ENCODE peak calls at places on chromosomes 1 and 21, in five cellular contexts. One of them, this sample, is unnamed.

GRCh38 chr1:238789916-238790667 is 596.3 kb upstream of the CHRM3 start:
- DNase-seq in neural progenitor cell: no peak
- DNase-seq in fibroblast of mammary gland: no peak
- DNase-seq in lower lobe of right lung: no peak
- DNase-seq in Calu3: no peak
- DNase-seq in this sample: no peak

GRCh38 chr1:30539856-30540243 is 183.5 kb downstream of the MATN1 start:
- DNase-seq in neural progenitor cell: no peak
- DNase-seq in fibroblast of mammary gland: no peak
- DNase-seq in lower lobe of right lung: no peak
- DNase-seq in Calu3: no peak
- DNase-seq in this sample: peak

GRCh38 chr1:27235827-27236226 is 1.4 kb downstream of the WDTC1 start:
- DNase-seq in neural progenitor cell: peak
- DNase-seq in fibroblast of mammary gland: peak
- DNase-seq in lower lobe of right lung: no peak
- DNase-seq in Calu3: no peak
- DNase-seq in this sample: no peak

GRCh38 chr21:14308234-14308633 is 74.7 kb downstream of the HSPA13 start:
- DNase-seq in neural progenitor cell: no peak
- DNase-seq in fibroblast of mammary gland: no peak
- DNase-seq in lower lobe of right lung: no peak
- DNase-seq in Calu3: no peak
- DNase-seq in this sample: no peak

GRCh38 chr1:10688409-10688786 is 108.0 kb downstream of the CASZ1 start:
- DNase-seq in neural progenitor cell: no peak
- DNase-seq in fibroblast of mammary gland: no peak
- DNase-seq in lower lobe of right lung: no peak
- DNase-seq in Calu3: no peak
- DNase-seq in this sample: no peak

GRCh38 chr21:45579383-45580180 is 37.3 kb upstream of the SLC19A1 start:
- DNase-seq in neural progenitor cell: no peak
- DNase-seq in fibroblast of mammary gland: no peak
- DNase-seq in lower lobe of right lung: peak
- DNase-seq in Calu3: no peak
- DNase-seq in this sample: peak

GRCh38 chr1:89539135-89539534 is 14.5 kb downstream of the LRRC8B start:
- DNase-seq in neural progenitor cell: no peak
- DNase-seq in fibroblast of mammary gland: no peak
- DNase-seq in lower lobe of right lung: no peak
- DNase-seq in Calu3: no peak
- DNase-seq in this sample: no peak

GRCh38 chr1:53617382-53618217 is 121.4 kb downstream of the GLIS1 start:
- DNase-seq in neural progenitor cell: no peak
- DNase-seq in fibroblast of mammary gland: peak
- DNase-seq in lower lobe of right lung: no peak
- DNase-seq in Calu3: no peak
- DNase-seq in this sample: peak

GRCh38 chr1:19458815-19459417 is 26.4 kb downstream of the CAPZB start:
- DNase-seq in neural progenitor cell: no peak
- DNase-seq in fibroblast of mammary gland: no peak
- DNase-seq in lower lobe of right lung: no peak
- DNase-seq in Calu3: no peak
- DNase-seq in this sample: no peak

GRCh38 chr1:15952317-15953258 is 23.3 kb downstream of the ZBTB17 start:
- DNase-seq in neural progenitor cell: peak
- DNase-seq in fibroblast of mammary gland: peak
- DNase-seq in lower lobe of right lung: no peak
- DNase-seq in Calu3: no peak
- DNase-seq in this sample: peak

GRCh38 chr1:227372662-227373061 is 54.4 kb upstream of the CDC42BPA start:
- DNase-seq in neural progenitor cell: no peak
- DNase-seq in fibroblast of mammary gland: peak
- DNase-seq in lower lobe of right lung: no peak
- DNase-seq in Calu3: peak
- DNase-seq in this sample: no peak

GRCh38 chr1:147264158-147264768 is 21.8 kb downstream of the CHD1L start:
- DNase-seq in neural progenitor cell: no peak
- DNase-seq in fibroblast of mammary gland: peak
- DNase-seq in lower lobe of right lung: no peak
- DNase-seq in Calu3: no peak
- DNase-seq in this sample: no peak

GRCh38 chr1:64231153-64231552 is 27.7 kb downstream of the UBE2U start:
- DNase-seq in neural progenitor cell: no peak
- DNase-seq in fibroblast of mammary gland: peak
- DNase-seq in lower lobe of right lung: no peak
- DNase-seq in Calu3: no peak
- DNase-seq in this sample: no peak

GRCh38 chr1:109978761-109979488 is 5.6 kb upstream of the AHCYL1 start:
- DNase-seq in neural progenitor cell: no peak
- DNase-seq in fibroblast of mammary gland: no peak
- DNase-seq in lower lobe of right lung: no peak
- DNase-seq in Calu3: no peak
- DNase-seq in this sample: no peak

GRCh38 chr1:38788285-38788684 is 71.3 kb downstream of the RRAGC start:
- DNase-seq in neural progenitor cell: peak
- DNase-seq in fibroblast of mammary gland: no peak
- DNase-seq in lower lobe of right lung: no peak
- DNase-seq in Calu3: no peak
- DNase-seq in this sample: no peak

GRCh38 chr1:111032295-111032897 is 68.7 kb upstream of the LRIF1 start:
- DNase-seq in neural progenitor cell: peak
- DNase-seq in fibroblast of mammary gland: peak
- DNase-seq in lower lobe of right lung: no peak
- DNase-seq in Calu3: peak
- DNase-seq in this sample: no peak

GRCh38 chr1:110152133-110152785 is 2.0 kb downstream of the SLC6A17 start:
- DNase-seq in neural progenitor cell: no peak
- DNase-seq in fibroblast of mammary gland: peak
- DNase-seq in lower lobe of right lung: no peak
- DNase-seq in Calu3: no peak
- DNase-seq in this sample: no peak

GRCh38 chr1:38919075-38919474 is 22.6 kb downstream of the RHBDL2 start:
- DNase-seq in neural progenitor cell: no peak
- DNase-seq in fibroblast of mammary gland: no peak
- DNase-seq in lower lobe of right lung: no peak
- DNase-seq in Calu3: no peak
- DNase-seq in this sample: no peak

GRCh38 chr1:231973840-231974239 is 347.2 kb downstream of the DISC1 start:
- DNase-seq in neural progenitor cell: no peak
- DNase-seq in fibroblast of mammary gland: peak
- DNase-seq in lower lobe of right lung: no peak
- DNase-seq in Calu3: no peak
- DNase-seq in this sample: no peak

GRCh38 chr21:42614391-42614790 is 39.0 kb upstream of the PDE9A start:
- DNase-seq in neural progenitor cell: no peak
- DNase-seq in fibroblast of mammary gland: no peak
- DNase-seq in lower lobe of right lung: no peak
- DNase-seq in Calu3: no peak
- DNase-seq in this sample: no peak

GRCh38 chr1:37995773-37996379 is 6.1 kb upstream of the SF3A3 start:
- DNase-seq in neural progenitor cell: peak
- DNase-seq in fibroblast of mammary gland: peak
- DNase-seq in lower lobe of right lung: peak
- DNase-seq in Calu3: no peak
- DNase-seq in this sample: no peak

GRCh38 chr1:4395676-4396075 is 258.7 kb upstream of the AJAP1 start:
- DNase-seq in neural progenitor cell: no peak
- DNase-seq in fibroblast of mammary gland: no peak
- DNase-seq in lower lobe of right lung: no peak
- DNase-seq in Calu3: no peak
- DNase-seq in this sample: no peak

GRCh38 chr1:119744598-119744942 is 24.1 kb downstream of the HMGCS2 start:
- DNase-seq in neural progenitor cell: no peak
- DNase-seq in fibroblast of mammary gland: no peak
- DNase-seq in lower lobe of right lung: no peak
- DNase-seq in Calu3: no peak
- DNase-seq in this sample: no peak

GRCh38 chr1:223141021-223141420 is 2.0 kb downstream of the TLR5 start:
- DNase-seq in neural progenitor cell: peak
- DNase-seq in fibroblast of mammary gland: no peak
- DNase-seq in lower lobe of right lung: no peak
- DNase-seq in Calu3: peak
- DNase-seq in this sample: no peak

GRCh38 chr1:10339036-10339567 is 59.8 kb upstream of the PGD start:
- DNase-seq in neural progenitor cell: no peak
- DNase-seq in fibroblast of mammary gland: no peak
- DNase-seq in lower lobe of right lung: no peak
- DNase-seq in Calu3: no peak
- DNase-seq in this sample: no peak

GRCh38 chr1:192080671-192081070 is 77.6 kb upstream of the RGS18 start:
- DNase-seq in neural progenitor cell: no peak
- DNase-seq in fibroblast of mammary gland: no peak
- DNase-seq in lower lobe of right lung: no peak
- DNase-seq in Calu3: no peak
- DNase-seq in this sample: no peak

GRCh38 chr1:72283204-72284083 is 1.1 kb upstream of the NEGR1 start:
- DNase-seq in neural progenitor cell: peak
- DNase-seq in fibroblast of mammary gland: peak
- DNase-seq in lower lobe of right lung: peak
- DNase-seq in Calu3: peak
- DNase-seq in this sample: peak

GRCh38 chr1:209883341-209883971 is 54.6 kb upstream of the SYT14 start:
- DNase-seq in neural progenitor cell: peak
- DNase-seq in fibroblast of mammary gland: peak
- DNase-seq in lower lobe of right lung: no peak
- DNase-seq in Calu3: no peak
- DNase-seq in this sample: no peak
- TF ChIP-seq CTCF in neural progenitor cell: no peak
- TF ChIP-seq CTCF in fibroblast of mammary gland: no peak
- TF ChIP-seq CTCF in lower lobe of right lung: no peak
- TF ChIP-seq CTCF in Calu3: no peak
- TF ChIP-seq CTCF in this sample: peak

GRCh38 chr21:36319767-36320420 is at the start of gene MORC3:
- DNase-seq in neural progenitor cell: peak
- DNase-seq in fibroblast of mammary gland: peak
- DNase-seq in lower lobe of right lung: peak
- DNase-seq in Calu3: peak
- DNase-seq in this sample: peak

GRCh38 chr21:36321325-36322082 is 1.5 kb downstream of the MORC3 start:
- DNase-seq in neural progenitor cell: peak
- DNase-seq in fibroblast of mammary gland: peak
- DNase-seq in lower lobe of right lung: no peak
- DNase-seq in Calu3: no peak
- DNase-seq in this sample: no peak

GRCh38 chr21:36322083-36322424 is 2.1 kb downstream of the MORC3 start:
- DNase-seq in neural progenitor cell: no peak
- DNase-seq in fibroblast of mammary gland: no peak
- DNase-seq in lower lobe of right lung: no peak
- DNase-seq in Calu3: no peak
- DNase-seq in this sample: no peak

GRCh38 chr21:36323032-36323431 is 3.0 kb downstream of the MORC3 start:
- DNase-seq in neural progenitor cell: no peak
- DNase-seq in fibroblast of mammary gland: peak
- DNase-seq in lower lobe of right lung: no peak
- DNase-seq in Calu3: no peak
- DNase-seq in this sample: no peak

GRCh38 chr21:36320421-36321324 is 676 bp downstream of the MORC3 start:
- DNase-seq in neural progenitor cell: no peak
- DNase-seq in fibroblast of mammary gland: peak
- DNase-seq in lower lobe of right lung: peak
- DNase-seq in Calu3: peak
- DNase-seq in this sample: peak
- TF ChIP-seq CTCF in neural progenitor cell: no peak
- TF ChIP-seq CTCF in fibroblast of mammary gland: no peak
- TF ChIP-seq CTCF in lower lobe of right lung: no peak
- TF ChIP-seq CTCF in Calu3: no peak
- TF ChIP-seq CTCF in this sample: no peak

GRCh38 chr1:177568702-177569101 is 397.9 kb downstream of the BRINP2 start:
- DNase-seq in neural progenitor cell: peak
- DNase-seq in fibroblast of mammary gland: no peak
- DNase-seq in lower lobe of right lung: no peak
- DNase-seq in Calu3: no peak
- DNase-seq in this sample: no peak

GRCh38 chr1:177571076-177571475 is 398.8 kb downstream of the SEC16B start:
- DNase-seq in neural progenitor cell: no peak
- DNase-seq in fibroblast of mammary gland: no peak
- DNase-seq in lower lobe of right lung: no peak
- DNase-seq in Calu3: no peak
- DNase-seq in this sample: no peak

GRCh38 chr1:177569476-177569875 is 398.7 kb downstream of the BRINP2 start:
- DNase-seq in neural progenitor cell: no peak
- DNase-seq in fibroblast of mammary gland: peak
- DNase-seq in lower lobe of right lung: no peak
- DNase-seq in Calu3: no peak
- DNase-seq in this sample: no peak

GRCh38 chr1:177566495-177566894 is 395.7 kb downstream of the BRINP2 start:
- DNase-seq in neural progenitor cell: no peak
- DNase-seq in fibroblast of mammary gland: no peak
- DNase-seq in lower lobe of right lung: no peak
- DNase-seq in Calu3: no peak
- DNase-seq in this sample: no peak

GRCh38 chr1:177567393-177567792 is 396.6 kb downstream of the BRINP2 start:
- DNase-seq in neural progenitor cell: peak
- DNase-seq in fibroblast of mammary gland: peak
- DNase-seq in lower lobe of right lung: no peak
- DNase-seq in Calu3: peak
- DNase-seq in this sample: no peak
- TF ChIP-seq CTCF in neural progenitor cell: peak
- TF ChIP-seq CTCF in fibroblast of mammary gland: peak
- TF ChIP-seq CTCF in lower lobe of right lung: no peak
- TF ChIP-seq CTCF in Calu3: peak
- TF ChIP-seq CTCF in this sample: no peak

GRCh38 chr21:27363719-27364479 is 397.0 kb upstream of the ADAMTS5 start:
- DNase-seq in neural progenitor cell: no peak
- DNase-seq in fibroblast of mammary gland: no peak
- DNase-seq in lower lobe of right lung: no peak
- DNase-seq in Calu3: no peak
- DNase-seq in this sample: no peak

GRCh38 chr21:27359141-27359540 is 392.3 kb upstream of the ADAMTS5 start:
- DNase-seq in neural progenitor cell: no peak
- DNase-seq in fibroblast of mammary gland: peak
- DNase-seq in lower lobe of right lung: no peak
- DNase-seq in Calu3: no peak
- DNase-seq in this sample: no peak

GRCh38 chr21:27366846-27367245 is 400.0 kb upstream of the ADAMTS5 start:
- DNase-seq in neural progenitor cell: no peak
- DNase-seq in fibroblast of mammary gland: no peak
- DNase-seq in lower lobe of right lung: no peak
- DNase-seq in Calu3: no peak
- DNase-seq in this sample: no peak

GRCh38 chr21:27365394-27365793 is 398.5 kb upstream of the ADAMTS5 start:
- DNase-seq in neural progenitor cell: no peak
- DNase-seq in fibroblast of mammary gland: peak
- DNase-seq in lower lobe of right lung: no peak
- DNase-seq in Calu3: no peak
- DNase-seq in this sample: no peak

DNA sequence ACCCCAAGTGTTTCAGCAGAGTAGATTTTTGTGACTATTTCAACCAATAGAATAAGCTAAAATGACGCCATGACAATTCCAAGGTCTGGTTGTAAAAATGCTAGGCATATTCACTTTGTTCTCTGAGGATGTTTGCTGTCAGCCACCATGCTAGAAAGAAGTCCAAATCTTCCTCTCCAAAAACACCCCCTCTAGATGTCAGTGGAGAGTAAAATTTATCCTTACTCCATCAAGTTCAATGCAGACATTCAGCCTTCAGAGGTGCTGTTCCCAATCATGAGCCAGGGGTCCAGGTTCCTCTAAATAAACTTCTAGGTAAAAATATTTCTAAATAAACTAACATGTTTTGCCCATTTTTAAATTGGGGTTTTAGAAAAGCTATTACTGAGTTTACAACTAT is 395.4 kb upstream of the ADAMTS5 start:
- DNase-seq in neural progenitor cell: no peak
- DNase-seq in fibroblast of mammary gland: no peak
- DNase-seq in lower lobe of right lung: no peak
- DNase-seq in Calu3: no peak
- DNase-seq in this sample: no peak
- TF ChIP-seq CTCF in neural progenitor cell: no peak
- TF ChIP-seq CTCF in fibroblast of mammary gland: peak
- TF ChIP-seq CTCF in lower lobe of right lung: peak
- TF ChIP-seq CTCF in Calu3: no peak
- TF ChIP-seq CTCF in this sample: no peak